ENCODE peak calls at places on chromosomes 13 and 19, in eight cellular contexts. Y, U, T, J, W, V, S and N are unnamed samples. For H3K9me3, the result is how much of the 10 kb centered on the place peaks cover.

GRCh38 chr13:26539738-26540292 is 17.7 kb upstream of the WASF3 start:
- DNase-seq in U (peak), V (no peak), T (no peak), J (no peak), W (no peak), S (no peak), Y (no peak), N (no peak)

GRCh38 chr13:25371608-25372274 is at the start of gene ATP8A2:
- DNase-seq in S (no peak), J (no peak), Y (no peak), T (no peak), V (no peak), U (no peak), W (no peak), N (no peak)

GRCh38 chr13:110422913-110423688 is 116.0 kb downstream of the COL4A2 start:
- DNase-seq in T (no peak), Y (no peak), S (no peak), V (no peak), J (no peak), W (no peak), U (no peak), N (no peak)

GRCh38 chr19:7549749-7550148 is 14.2 kb downstream of the PNPLA6 start:
- DNase-seq in J (no peak), U (no peak), W (no peak), S (no peak), T (no peak), Y (no peak), V (no peak), N (no peak)

GRCh38 chr19:16095071-16095571 is 16.6 kb upstream of the RAB8A start:
- DNase-seq in Y (no peak), V (no peak), S (no peak), W (no peak), J (no peak), T (no peak), U (no peak), N (no peak)

GRCh38 chr13:20118268-20119140 is 42.3 kb downstream of the GJA3 start:
- DNase-seq in W (no peak), T (no peak), V (peak), S (no peak), U (peak), J (no peak), Y (peak), N (no peak)

GRCh38 chr13:30652746-30653145 is 35.0 kb downstream of the USPL1 start:
- DNase-seq in U (no peak), S (no peak), W (no peak), T (no peak), J (no peak), V (no peak), Y (no peak), N (no peak)

GRCh38 chr19:35717665-35718344 is at the start of gene KMT2B:
- DNase-seq in T (no peak), Y (no peak), V (no peak), J (no peak), W (no peak), S (no peak), U (peak), N (no peak)

GRCh38 chr13:96796234-96796633 is 198.0 kb downstream of the OXGR1 start:
- DNase-seq in Y (no peak), S (no peak), J (no peak), U (no peak), V (no peak), T (no peak), W (no peak), N (no peak)

GRCh38 chr19:53982611-53983010 is 8.8 kb upstream of the CACNG6 start:
- DNase-seq in U (peak), Y (peak), V (peak), J (peak), T (no peak), W (no peak), S (no peak), N (no peak)

GRCh38 chr13:52371736-52372247 is 34.2 kb downstream of the THSD1 start:
- DNase-seq in U (no peak), T (peak), J (no peak), Y (no peak), V (no peak), W (no peak), S (no peak), N (no peak)

GRCh38 chr19:3252650-3253049 is 28.2 kb downstream of the CELF5 start:
- DNase-seq in V (no peak), U (no peak), T (no peak), Y (no peak), W (no peak), J (no peak), S (no peak), N (no peak)
- TF ChIP-seq POLR2AphosphoS5 in V (no peak), U (no peak), T (no peak), Y (no peak), W (no peak), J (no peak), S (no peak), N (no peak)

GRCh38 chr19:22503524-22503923 is 81.4 kb upstream of the ZNF98 start:
- DNase-seq in J (no peak), T (no peak), Y (no peak), V (peak), S (peak), W (no peak), U (no peak), N (no peak)

DNA sequence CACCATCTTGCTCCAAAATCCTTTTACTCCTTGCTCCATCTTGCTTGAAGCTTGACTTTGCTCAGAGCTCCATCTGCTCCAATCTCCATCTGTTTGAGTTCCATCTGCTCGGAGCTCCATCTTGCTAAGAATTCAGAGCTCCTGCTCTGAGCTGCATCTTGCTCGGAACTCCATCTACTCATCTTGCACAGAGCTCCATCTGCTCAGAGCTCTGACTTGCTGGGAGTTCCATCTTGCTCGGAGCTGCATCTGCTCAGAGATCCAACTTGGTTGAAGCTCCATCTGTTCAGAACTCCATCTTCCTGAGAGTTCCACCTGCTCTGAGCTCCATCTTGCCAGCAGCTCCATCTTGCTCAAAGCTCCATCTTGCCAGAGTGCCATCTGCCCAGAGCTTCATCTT is 80.6 kb upstream of the ZNF98 start:
- DNase-seq in S (peak), U (no peak), Y (no peak), J (no peak), T (no peak), W (no peak), V (no peak), N (no peak)
- H3K9me3 ChIP-seq in S (under half), U (under half), Y (under half), J (half or more), T (half or more), W (under half), V (under half), N (under half)

DNA sequence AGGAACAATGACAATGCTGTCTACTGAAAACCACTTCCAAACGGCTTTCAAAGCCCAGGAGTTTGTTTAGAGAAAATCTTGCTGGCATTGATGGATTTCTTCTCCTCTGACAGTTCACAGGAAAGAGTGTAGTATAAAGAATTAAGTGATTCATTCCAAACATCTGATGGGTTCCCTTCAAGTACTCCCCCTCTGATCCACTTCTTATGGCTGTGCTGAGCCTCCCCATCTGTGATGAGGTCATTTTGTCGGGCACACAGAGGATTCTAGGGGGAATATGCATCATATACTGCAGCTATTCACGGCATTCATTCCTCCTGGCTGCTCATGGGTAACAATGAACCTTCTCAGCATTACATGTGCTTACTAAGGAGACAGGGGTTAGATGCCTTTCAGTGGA is 107.9 kb downstream of the RGCC start:
- DNase-seq in T (peak), S (no peak), J (no peak), Y (no peak), W (no peak), U (no peak), V (no peak), N (no peak)
- H3K27ac ChIP-seq in T (no peak), S (no peak), J (no peak), Y (no peak), W (no peak), U (no peak), V (no peak), N (no peak)

GRCh38 chr19:47663911-47664771 is 49.1 kb upstream of the EHD2 start:
- DNase-seq in T (peak), Y (peak), J (peak), V (no peak), W (no peak), U (peak), S (peak), N (no peak)
- TF ChIP-seq POLR2AphosphoS5 in T (no peak), Y (peak), J (peak), V (peak), W (no peak), U (peak), S (peak), N (no peak)

DNA sequence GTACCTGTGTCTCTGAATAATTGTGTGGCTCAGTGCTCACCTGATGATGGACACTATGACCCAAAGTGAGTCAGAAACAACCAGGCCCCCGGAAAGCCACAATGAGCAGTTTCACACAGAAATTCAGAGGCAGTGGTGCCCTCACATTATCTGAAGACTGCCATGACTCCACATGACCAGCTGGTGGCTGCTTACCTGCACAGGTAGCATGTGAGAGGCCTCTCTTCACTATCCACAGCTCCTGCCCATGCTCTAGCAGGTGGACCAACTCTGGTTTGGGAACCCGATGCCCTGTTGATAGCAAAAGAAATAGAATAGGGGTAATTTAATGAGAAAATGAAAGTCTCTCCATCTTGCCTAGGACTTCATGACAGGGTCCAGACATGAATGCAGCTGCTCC is 7.2 kb downstream of the ZNF550 start:
- DNase-seq in J (no peak), Y (no peak), T (no peak), W (no peak), U (no peak), V (no peak), S (no peak), N (no peak)
- H3K9me3 ChIP-seq in J (half or more), Y (half or more), T (under half), W (under half), U (half or more), V (half or more), S (half or more), N (under half)